ENCODE peak calls at places on chromosomes 7 and 10, in eight cellular contexts. G is K562, W is endothelial cell of umbilical vein, B is HCT116, T is GM12878, P is SK-N-SH, V is H1, Q is HepG2. L is an unnamed sample.

GRCh38 chr10:94683214-94684054 is at the start of gene CYP2C18:
- DNase-seq in G (no peak), P (no peak), Q (no peak), B (no peak), T (no peak), W (no peak), V (no peak), L (peak)

GRCh38 chr10:84424731-84425165 is 96.4 kb downstream of the CCSER2 start:
- DNase-seq in G (no peak), Q (peak), W (peak), B (peak), P (peak), V (no peak), T (peak), L (peak)

GRCh38 chr10:99433378-99434020 is 3.1 kb upstream of the GOT1 start:
- DNase-seq in Q (no peak), V (no peak), B (peak), T (no peak), P (no peak), W (peak), G (no peak), L (peak)

GRCh38 chr7:452791-453455 is 66.7 kb downstream of the PDGFA start:
- DNase-seq in B (no peak), T (no peak), Q (no peak), P (no peak), W (no peak), G (no peak), V (no peak), L (no peak)

GRCh38 chr10:79146611-79147130 is 77.9 kb downstream of the ZMIZ1 start:
- DNase-seq in Q (no peak), P (no peak), W (peak), B (no peak), T (no peak), G (no peak), V (no peak), L (no peak)

GRCh38 chr10:101301111-101301731 is 52.7 kb upstream of the BTRC start:
- DNase-seq in G (peak), V (peak), W (peak), P (no peak), T (no peak), B (peak), Q (peak), L (peak)

GRCh38 chr7:3217166-3217565 is 83.9 kb upstream of the SDK1 start:
- DNase-seq in Q (no peak), V (no peak), T (no peak), P (no peak), G (no peak), B (no peak), W (no peak), L (no peak)

GRCh38 chr7:47285860-47286491 is 295.9 kb downstream of the TNS3 start:
- DNase-seq in B (no peak), T (no peak), G (no peak), Q (no peak), V (no peak), W (no peak), P (peak), L (peak)

GRCh38 chr7:102291056-102291915 is 4.6 kb downstream of the SH2B2 start:
- DNase-seq in B (no peak), G (no peak), W (no peak), P (no peak), Q (no peak), T (peak), V (no peak), L (no peak)

GRCh38 chr10:31952066-31952465 is 23.4 kb upstream of the ARHGAP12 start:
- DNase-seq in Q (no peak), P (no peak), V (no peak), W (peak), G (peak), B (no peak), T (no peak), L (no peak)

GRCh38 chr10:77391605-77392235 is 245.9 kb downstream of the KCNMA1 start:
- DNase-seq in Q (peak), T (no peak), P (peak), W (peak), G (peak), B (peak), V (peak), L (peak)

GRCh38 chr10:109784236-109784635 is 139.1 kb downstream of the XPNPEP1 start:
- DNase-seq in B (no peak), Q (no peak), T (no peak), W (no peak), G (no peak), V (no peak), P (no peak), L (no peak)

GRCh38 chr7:135728136-135728669 is at the start of gene SLC13A4:
- DNase-seq in P (no peak), V (no peak), T (no peak), G (peak), Q (no peak), B (no peak), W (no peak), L (peak)

GRCh38 chr10:11180228-11180627 is 162.6 kb downstream of the CELF2 start:
- DNase-seq in V (no peak), G (no peak), Q (no peak), P (no peak), W (no peak), T (no peak), B (no peak), L (no peak)

GRCh38 chr10:52785418-52785817 is 12.8 kb upstream of the MBL2 start:
- DNase-seq in B (no peak), W (no peak), G (no peak), Q (no peak), V (no peak), P (no peak), T (no peak), L (no peak)

GRCh38 chr7:129443612-129444011 is 9.4 kb downstream of the STRIP2 start:
- DNase-seq in V (no peak), W (no peak), B (no peak), P (no peak), Q (no peak), G (no peak), T (no peak), L (no peak)

GRCh38 chr7:151742713-151743480 is 134.0 kb downstream of the PRKAG2 start:
- DNase-seq in P (no peak), B (no peak), G (no peak), V (peak), T (no peak), Q (no peak), W (peak), L (peak)

GRCh38 chr10:21757601-21757901 is 223.5 kb downstream of the MLLT10 start:
- DNase-seq in Q (no peak), G (no peak), V (no peak), T (no peak), P (peak), W (no peak), B (no peak), L (no peak)

GRCh38 chr10:50990568-50991495 is 83.5 kb upstream of the PRKG1 start:
- DNase-seq in T (no peak), W (peak), G (no peak), Q (no peak), B (peak), V (no peak), P (peak), L (peak)

GRCh38 chr7:2436341-2437104 is 33.1 kb downstream of the CHST12 start:
- DNase-seq in G (no peak), V (no peak), B (no peak), W (no peak), T (no peak), Q (no peak), P (peak), L (no peak)

GRCh38 chr7:69597278-69598076 is 798 bp upstream of the AUTS2 start:
- DNase-seq in T (no peak), V (no peak), P (peak), W (peak), G (no peak), B (no peak), Q (no peak), L (peak)

GRCh38 chr10:72333111-72334012 is 21.4 kb downstream of the DNAJB12 start:
- DNase-seq in V (no peak), W (peak), T (no peak), P (no peak), Q (no peak), G (no peak), B (no peak), L (no peak)

GRCh38 chr10:125513783-125514182 is 169.2 kb downstream of the TEX36 start:
- DNase-seq in B (no peak), V (no peak), P (no peak), T (no peak), Q (no peak), G (no peak), W (no peak), L (no peak)

GRCh38 chr10:125515571-125515970 is 167.4 kb downstream of the TEX36 start:
- DNase-seq in V (no peak), G (no peak), P (no peak), Q (no peak), W (no peak), B (no peak), T (no peak), L (peak)

GRCh38 chr10:125510998-125511397 is 172.0 kb downstream of the TEX36 start:
- DNase-seq in P (peak), G (no peak), W (no peak), B (no peak), T (no peak), V (no peak), Q (no peak), L (no peak)

DNA sequence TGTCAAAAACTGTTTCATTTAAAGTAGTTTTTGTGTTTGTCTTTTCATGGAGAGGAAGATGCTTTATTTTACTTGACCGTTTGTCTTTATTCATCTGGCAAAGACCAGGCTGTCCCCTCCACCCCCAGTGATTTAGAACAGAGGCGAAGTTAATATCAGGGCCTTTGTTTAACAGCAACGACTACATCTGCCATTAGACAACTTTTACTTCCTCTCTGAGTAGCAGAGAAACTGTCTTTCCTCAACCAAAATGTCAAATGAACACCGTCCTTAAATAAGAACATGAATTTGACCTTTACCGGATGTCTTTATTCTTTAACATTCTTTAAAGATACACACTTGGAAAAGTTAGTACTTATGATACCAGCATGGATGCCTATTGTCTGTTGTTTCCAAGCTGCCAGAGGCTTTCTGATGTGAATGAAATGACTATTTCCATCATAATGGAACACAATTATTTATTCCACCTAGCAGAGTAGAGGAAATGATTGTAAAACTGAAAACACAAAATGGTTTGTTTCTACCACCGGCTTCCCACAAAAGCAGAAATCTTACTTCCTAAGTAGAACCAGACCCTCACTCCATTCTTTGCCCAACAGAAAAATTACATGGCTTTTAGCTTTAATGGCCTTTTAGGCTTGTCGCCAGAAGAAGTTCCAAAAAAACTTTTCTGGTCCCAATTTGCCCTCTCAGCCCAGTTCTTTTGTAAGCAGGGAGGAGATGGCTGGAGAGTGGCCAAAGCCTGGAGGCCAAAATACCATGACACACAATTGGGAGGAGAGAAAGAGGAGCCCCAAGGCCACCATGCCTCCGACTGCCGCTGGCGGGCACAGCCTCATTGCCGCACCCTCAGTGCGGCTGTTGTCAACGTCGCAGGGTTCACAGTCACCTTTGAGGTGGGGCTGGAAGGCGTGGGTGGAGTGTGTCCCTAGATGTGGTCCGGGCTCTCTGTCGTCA is 168.5 kb downstream of the TEX36 start:
- DNase-seq in V (no peak), B (no peak), Q (no peak), T (no peak), W (no peak), G (no peak), P (peak), L (no peak)
- TF ChIP-seq POLR2AphosphoS5 in V (no peak), B (no peak), Q (no peak), T (no peak), W (no peak), G (no peak), P (no peak), L (no peak)

DNA sequence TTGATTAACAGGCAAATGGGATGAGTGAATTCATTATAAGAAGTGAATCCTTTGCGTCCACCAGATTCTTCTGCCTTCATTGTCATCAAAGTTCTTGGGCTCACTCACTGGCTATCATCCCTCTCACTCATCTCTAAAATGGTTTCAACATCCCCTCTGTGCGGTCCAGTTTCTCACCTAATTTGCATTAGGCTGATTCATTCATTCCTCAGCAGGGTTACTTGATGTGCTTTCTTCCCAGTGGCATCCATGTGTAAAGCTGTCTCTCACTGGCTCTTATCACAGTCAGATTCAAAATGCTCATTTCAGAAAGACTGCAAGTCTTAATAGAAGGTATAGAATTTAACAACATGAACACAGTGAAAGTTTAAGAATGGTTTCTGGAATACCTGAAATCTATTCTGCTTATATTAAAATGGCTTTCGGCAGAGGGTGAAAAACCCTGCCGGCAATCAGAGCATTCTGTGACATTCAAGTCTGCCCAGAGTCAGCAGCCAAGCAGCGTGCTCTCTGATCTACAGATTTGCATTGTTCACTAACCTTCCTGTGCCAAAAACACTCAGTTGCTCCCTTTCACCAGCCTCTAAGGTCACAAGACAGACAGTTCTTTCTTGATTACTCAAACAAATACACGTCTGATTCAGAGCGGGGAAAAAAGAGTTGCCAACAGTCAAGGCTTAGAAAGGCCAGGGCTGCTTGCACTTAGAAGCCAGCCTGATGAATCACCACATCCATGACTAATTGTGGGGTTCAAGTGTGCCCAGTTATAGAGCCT is 106.7 kb downstream of the TES start:
- DNase-seq in B (peak), V (no peak), W (peak), Q (peak), G (no peak), T (peak), P (no peak), L (no peak)
- H2AFZ ChIP-seq in B (no peak), V (peak), W (no peak), Q (no peak), G (no peak), T (peak), P (peak), L (peak)

DNA sequence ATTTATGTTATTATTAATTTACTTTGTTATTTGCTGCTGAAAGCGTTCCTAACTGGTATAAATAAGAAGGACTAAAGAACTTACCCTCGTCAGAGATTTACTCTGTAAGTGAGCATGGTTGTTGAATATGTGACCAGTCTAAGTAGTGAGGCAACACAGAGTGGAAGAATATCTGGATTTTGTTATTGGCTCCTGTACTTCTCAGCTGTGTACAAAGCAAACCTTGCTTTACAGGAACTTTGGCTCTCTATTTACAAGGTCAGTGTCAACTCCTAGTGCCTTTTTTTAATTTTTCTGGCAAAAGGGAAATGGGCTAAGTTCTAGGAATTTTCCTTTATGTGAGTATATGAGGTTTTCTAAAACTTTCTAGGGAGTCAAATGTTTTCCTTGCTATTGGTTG is 35.6 kb downstream of the PDK4 start:
- DNase-seq in W (no peak), P (no peak), G (no peak), B (no peak), T (no peak), Q (no peak), V (no peak), L (no peak)
- TF ChIP-seq POLR2AphosphoS5 in W (no peak), P (no peak), G (no peak), B (no peak), T (no peak), Q (no peak), V (no peak), L (no peak)

GRCh38 chr10:86312701-86313270 is 53.8 kb downstream of the GRID1 start:
- DNase-seq in Q (no peak), V (no peak), P (no peak), W (no peak), T (no peak), B (no peak), G (no peak), L (peak)
- H2AFZ ChIP-seq in Q (no peak), V (no peak), P (no peak), W (no peak), T (no peak), B (no peak), G (no peak), L (peak)

DNA sequence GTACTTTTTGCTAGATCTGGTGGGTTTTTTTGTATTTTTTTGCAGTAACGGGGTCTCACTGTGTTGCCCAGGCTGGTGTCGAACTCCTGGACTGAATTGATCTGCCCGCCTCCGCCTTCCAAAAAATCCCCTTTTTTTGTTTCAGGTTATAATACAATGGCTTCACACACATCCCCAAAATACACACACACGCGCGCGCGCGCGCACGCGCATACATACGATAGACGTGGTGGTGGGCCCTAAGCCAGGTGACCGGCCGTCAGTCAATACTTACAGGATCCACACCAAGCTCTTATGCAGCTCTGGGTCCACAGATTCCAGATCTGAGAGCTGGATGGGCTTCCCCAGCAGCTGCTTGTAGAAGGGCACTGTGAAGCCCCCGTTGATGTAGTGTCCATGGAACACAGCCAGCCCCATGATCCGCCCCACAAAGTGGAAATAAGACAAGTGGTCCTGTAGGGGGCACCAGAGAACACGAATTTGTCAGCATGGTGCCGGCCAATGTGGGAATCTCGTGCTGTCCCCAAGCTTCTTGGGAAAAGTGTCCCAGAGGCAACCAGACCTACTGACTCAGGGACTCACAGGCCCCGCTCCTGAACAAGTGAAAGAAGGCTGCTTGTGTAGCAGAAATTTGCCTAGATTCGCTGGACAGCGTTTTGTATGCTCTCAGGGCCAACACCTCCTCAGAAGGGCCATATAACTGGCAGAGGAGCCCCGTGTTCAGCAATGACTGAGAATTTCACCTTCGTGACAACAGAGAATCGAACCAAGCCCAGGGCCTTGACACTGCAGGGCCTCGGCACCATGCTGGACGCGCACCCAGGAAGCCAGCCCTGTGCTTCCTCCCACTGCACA is 103.6 kb downstream of the SMURF1 start:
- DNase-seq in G (peak), P (peak), B (peak), Q (peak), T (peak), W (peak), V (peak), L (peak)
- TF ChIP-seq POLR2AphosphoS5 in G (no peak), P (no peak), B (no peak), Q (no peak), T (no peak), W (no peak), V (no peak), L (no peak)

L was measured in GM23338.